ENCODE peak calls at places on chromosomes 13 and 19, in seven cellular contexts. B is stimulated activated naive CD4-positive, alpha-beta T cell; M is stimulated activated CD4-positive, alpha-beta T cell treated with anti-CD3 and anti-CD28 coated beads, TNF-alpha, amount 100 ng/mL, for 48 hours; Y is posterior cingulate gyrus; S is AG08395; I is adipocyte; T is RPMI8226. R is an unnamed sample.

GRCh38 chr19:33473644-33474305 is 47.8 kb downstream of the PEPD start:
- DNase-seq in B (no peak), M (no peak), Y (no peak), S (peak), I (peak), T (no peak), R (peak)

GRCh38 chr13:21326155-21327030 is 132.7 kb downstream of the ZDHHC20 start:
- DNase-seq in B (no peak), M (no peak), Y (peak), S (peak), I (peak), T (no peak), R (peak)

GRCh38 chr19:37077615-37077928 is 661 bp upstream of the ZNF420 start:
- DNase-seq in B (peak), M (no peak), Y (no peak), S (no peak), I (no peak), T (no peak), R (no peak)

GRCh38 chr19:1483979-1484428 is 5.0 kb upstream of the C19orf25 start:
- DNase-seq in B (no peak), M (no peak), Y (no peak), S (no peak), I (no peak), T (no peak), R (no peak)

GRCh38 chr19:31147234-31147633 is 202.0 kb downstream of the TSHZ3 start:
- DNase-seq in B (no peak), M (no peak), Y (no peak), S (no peak), I (no peak), T (no peak), R (no peak)

GRCh38 chr19:46221981-46222610 is 7.4 kb upstream of the IGFL1 start:
- DNase-seq in B (no peak), M (no peak), Y (no peak), S (peak), I (peak), T (peak), R (no peak)

GRCh38 chr13:112897956-112898785 is 70.8 kb upstream of the MCF2L start:
- DNase-seq in B (no peak), M (no peak), Y (no peak), S (no peak), I (no peak), T (no peak), R (peak)

GRCh38 chr19:49599378-49600298 is 8.7 kb downstream of the PRR12 start:
- DNase-seq in B (no peak), M (no peak), Y (no peak), S (no peak), I (no peak), T (no peak), R (no peak)

GRCh38 chr13:102817907-102818306 is 19.0 kb downstream of the BIVM start:
- DNase-seq in B (no peak), M (no peak), Y (no peak), S (no peak), I (no peak), T (no peak), R (no peak)

GRCh38 chr13:33937373-33938087 is 119.6 kb downstream of the RFC3 start:
- DNase-seq in B (no peak), M (no peak), Y (no peak), S (no peak), I (no peak), T (no peak), R (no peak)

GRCh38 chr13:25330541-25330940 is 29.1 kb downstream of the NUP58 start:
- DNase-seq in B (no peak), M (no peak), Y (no peak), S (no peak), I (no peak), T (no peak), R (no peak)

GRCh38 chr13:99542788-99543406 is 41.6 kb downstream of the TM9SF2 start:
- DNase-seq in B (peak), M (peak), Y (no peak), S (no peak), I (no peak), T (no peak), R (no peak)

GRCh38 chr13:33051632-33052031 is 35.4 kb downstream of the KL start:
- DNase-seq in B (no peak), M (no peak), Y (no peak), S (no peak), I (no peak), T (no peak), R (no peak)

GRCh38 chr13:33140161-33140560 is 123.9 kb downstream of the KL start:
- DNase-seq in B (no peak), M (no peak), Y (no peak), S (no peak), I (peak), T (no peak), R (no peak)

GRCh38 chr13:97786510-97786909 is 167.0 kb upstream of the IPO5 start:
- DNase-seq in B (no peak), M (no peak), Y (no peak), S (no peak), I (peak), T (no peak), R (no peak)

GRCh38 chr19:28374971-28375370 is 838.0 kb downstream of the UQCRFS1 start:
- DNase-seq in B (no peak), M (no peak), Y (no peak), S (no peak), I (no peak), T (no peak), R (no peak)

GRCh38 chr13:76937416-76937815 is 10.9 kb upstream of the ACOD1 start:
- DNase-seq in B (no peak), M (no peak), Y (no peak), S (peak), I (peak), T (no peak), R (no peak)

GRCh38 chr19:13099073-13099999 is 3.3 kb downstream of the LYL1 start:
- DNase-seq in B (peak), M (peak), Y (no peak), S (peak), I (no peak), T (peak), R (peak)

GRCh38 chr19:33376423-33376822 is 2.9 kb downstream of the CEBPG start:
- DNase-seq in B (no peak), M (no peak), Y (no peak), S (peak), I (peak), T (no peak), R (peak)

GRCh38 chr13:32861304-32861703 is 154.9 kb upstream of the KL start:
- DNase-seq in B (no peak), M (no peak), Y (no peak), S (no peak), I (no peak), T (no peak), R (no peak)

GRCh38 chr19:48698046-48698445 is 2.3 kb downstream of the FUT2 start:
- DNase-seq in B (no peak), M (no peak), Y (no peak), S (peak), I (peak), T (peak), R (no peak)

GRCh38 chr13:93674337-93674755 is 447.7 kb downstream of the GPC6 start:
- DNase-seq in B (no peak), M (no peak), Y (no peak), S (no peak), I (peak), T (no peak), R (no peak)

GRCh38 chr19:49442354-49442753 is 1.0 kb upstream of the SLC17A7 start:
- DNase-seq in B (no peak), M (no peak), Y (no peak), S (peak), I (no peak), T (no peak), R (no peak)

R was measured in upper lobe of left lung.